ENCODE peak calls at places on chromosomes 1 and 21, in six cellular contexts. One of them, this sample, is unnamed.
A peak's percentile ranks its signal among the peaks of the same experiment; 100 is the strongest.

GRCh38 chr1:27503033-27503432 is 13.1 kb upstream of the WASF2 start:
- DNase-seq in HL-60: no peak
- DNase-seq in activated CD8-positive, alpha-beta T cell treated with anti-CD3 and anti-CD28 coated beads, Interleukin-2, amount 10 ng/mL, durations not matched to agents 7 days and 5 days: no peak
- DNase-seq in heart right ventricle: no peak
- DNase-seq in activated T-helper 1 cell treated with anti-CD3 and anti-CD28 coated beads, Interleukin-12 subunit alpha, Interleukin-12 subunit beta, Interleukin-2, Interleukin-4 antibody, amounts not matched to agents 30 ng/mL and 10 ng/mL and 1 ng/mL, durations not matched to agents 14 hours and 24 hours and 36 hours: no peak
- DNase-seq in stimulated activated CD4-positive, alpha-beta T cell treated with anti-CD3 and anti-CD28 coated beads, Interleukin-1b, Interleukin-23, amount 100 ng/mL, for 1 hour: no peak
- DNase-seq in this sample: no peak

GRCh38 chr1:77888071-77888428 is 374 bp upstream of the NEXN start:
- DNase-seq in HL-60: no peak
- DNase-seq in activated CD8-positive, alpha-beta T cell treated with anti-CD3 and anti-CD28 coated beads, Interleukin-2, amount 10 ng/mL, durations not matched to agents 7 days and 5 days: no peak
- DNase-seq in heart right ventricle: no peak
- DNase-seq in activated T-helper 1 cell treated with anti-CD3 and anti-CD28 coated beads, Interleukin-12 subunit alpha, Interleukin-12 subunit beta, Interleukin-2, Interleukin-4 antibody, amounts not matched to agents 30 ng/mL and 10 ng/mL and 1 ng/mL, durations not matched to agents 14 hours and 24 hours and 36 hours: no peak
- DNase-seq in stimulated activated CD4-positive, alpha-beta T cell treated with anti-CD3 and anti-CD28 coated beads, Interleukin-1b, Interleukin-23, amount 100 ng/mL, for 1 hour: no peak
- DNase-seq in this sample: no peak

GRCh38 chr1:93021539-93022134 is 57.4 kb upstream of the MTF2 start:
- DNase-seq in HL-60: no peak
- DNase-seq in activated CD8-positive, alpha-beta T cell treated with anti-CD3 and anti-CD28 coated beads, Interleukin-2, amount 10 ng/mL, durations not matched to agents 7 days and 5 days: peak; percentile 31
- DNase-seq in heart right ventricle: no peak
- DNase-seq in activated T-helper 1 cell treated with anti-CD3 and anti-CD28 coated beads, Interleukin-12 subunit alpha, Interleukin-12 subunit beta, Interleukin-2, Interleukin-4 antibody, amounts not matched to agents 30 ng/mL and 10 ng/mL and 1 ng/mL, durations not matched to agents 14 hours and 24 hours and 36 hours: no peak
- DNase-seq in stimulated activated CD4-positive, alpha-beta T cell treated with anti-CD3 and anti-CD28 coated beads, Interleukin-1b, Interleukin-23, amount 100 ng/mL, for 1 hour: no peak
- DNase-seq in this sample: no peak

GRCh38 chr1:59223943-59224639 is 72.8 kb upstream of the FGGY start:
- DNase-seq in HL-60: no peak
- DNase-seq in activated CD8-positive, alpha-beta T cell treated with anti-CD3 and anti-CD28 coated beads, Interleukin-2, amount 10 ng/mL, durations not matched to agents 7 days and 5 days: no peak
- DNase-seq in heart right ventricle: no peak
- DNase-seq in activated T-helper 1 cell treated with anti-CD3 and anti-CD28 coated beads, Interleukin-12 subunit alpha, Interleukin-12 subunit beta, Interleukin-2, Interleukin-4 antibody, amounts not matched to agents 30 ng/mL and 10 ng/mL and 1 ng/mL, durations not matched to agents 14 hours and 24 hours and 36 hours: no peak
- DNase-seq in stimulated activated CD4-positive, alpha-beta T cell treated with anti-CD3 and anti-CD28 coated beads, Interleukin-1b, Interleukin-23, amount 100 ng/mL, for 1 hour: no peak
- DNase-seq in this sample: no peak

GRCh38 chr21:42028754-42029385 is 18.7 kb upstream of the ZBTB21 start:
- DNase-seq in HL-60: no peak
- DNase-seq in activated CD8-positive, alpha-beta T cell treated with anti-CD3 and anti-CD28 coated beads, Interleukin-2, amount 10 ng/mL, durations not matched to agents 7 days and 5 days: no peak
- DNase-seq in heart right ventricle: no peak
- DNase-seq in activated T-helper 1 cell treated with anti-CD3 and anti-CD28 coated beads, Interleukin-12 subunit alpha, Interleukin-12 subunit beta, Interleukin-2, Interleukin-4 antibody, amounts not matched to agents 30 ng/mL and 10 ng/mL and 1 ng/mL, durations not matched to agents 14 hours and 24 hours and 36 hours: no peak
- DNase-seq in stimulated activated CD4-positive, alpha-beta T cell treated with anti-CD3 and anti-CD28 coated beads, Interleukin-1b, Interleukin-23, amount 100 ng/mL, for 1 hour: no peak
- DNase-seq in this sample: no peak

GRCh38 chr1:9626201-9626608 is 25.3 kb upstream of the PIK3CD start:
- DNase-seq in HL-60: no peak
- DNase-seq in activated CD8-positive, alpha-beta T cell treated with anti-CD3 and anti-CD28 coated beads, Interleukin-2, amount 10 ng/mL, durations not matched to agents 7 days and 5 days: peak; percentile 41
- DNase-seq in heart right ventricle: no peak
- DNase-seq in activated T-helper 1 cell treated with anti-CD3 and anti-CD28 coated beads, Interleukin-12 subunit alpha, Interleukin-12 subunit beta, Interleukin-2, Interleukin-4 antibody, amounts not matched to agents 30 ng/mL and 10 ng/mL and 1 ng/mL, durations not matched to agents 14 hours and 24 hours and 36 hours: peak; percentile 37
- DNase-seq in stimulated activated CD4-positive, alpha-beta T cell treated with anti-CD3 and anti-CD28 coated beads, Interleukin-1b, Interleukin-23, amount 100 ng/mL, for 1 hour: no peak
- DNase-seq in this sample: peak; percentile 67

GRCh38 chr1:93616996-93617669 is 64.5 kb downstream of the BCAR3 start:
- DNase-seq in HL-60: no peak
- DNase-seq in activated CD8-positive, alpha-beta T cell treated with anti-CD3 and anti-CD28 coated beads, Interleukin-2, amount 10 ng/mL, durations not matched to agents 7 days and 5 days: no peak
- DNase-seq in heart right ventricle: peak; percentile 39
- DNase-seq in activated T-helper 1 cell treated with anti-CD3 and anti-CD28 coated beads, Interleukin-12 subunit alpha, Interleukin-12 subunit beta, Interleukin-2, Interleukin-4 antibody, amounts not matched to agents 30 ng/mL and 10 ng/mL and 1 ng/mL, durations not matched to agents 14 hours and 24 hours and 36 hours: no peak
- DNase-seq in stimulated activated CD4-positive, alpha-beta T cell treated with anti-CD3 and anti-CD28 coated beads, Interleukin-1b, Interleukin-23, amount 100 ng/mL, for 1 hour: no peak
- DNase-seq in this sample: no peak

GRCh38 chr1:28886731-28887417 is 27.5 kb upstream of the EPB41 start:
- DNase-seq in HL-60: peak; percentile 84
- DNase-seq in activated CD8-positive, alpha-beta T cell treated with anti-CD3 and anti-CD28 coated beads, Interleukin-2, amount 10 ng/mL, durations not matched to agents 7 days and 5 days: peak; percentile 92
- DNase-seq in heart right ventricle: peak; percentile 86
- DNase-seq in activated T-helper 1 cell treated with anti-CD3 and anti-CD28 coated beads, Interleukin-12 subunit alpha, Interleukin-12 subunit beta, Interleukin-2, Interleukin-4 antibody, amounts not matched to agents 30 ng/mL and 10 ng/mL and 1 ng/mL, durations not matched to agents 14 hours and 24 hours and 36 hours: peak; percentile 91
- DNase-seq in stimulated activated CD4-positive, alpha-beta T cell treated with anti-CD3 and anti-CD28 coated beads, Interleukin-1b, Interleukin-23, amount 100 ng/mL, for 1 hour: peak; percentile 93
- DNase-seq in this sample: peak; percentile 97

GRCh38 chr1:170285027-170285426 is 139.3 kb downstream of the NTMT2 start:
- DNase-seq in HL-60: no peak
- DNase-seq in activated CD8-positive, alpha-beta T cell treated with anti-CD3 and anti-CD28 coated beads, Interleukin-2, amount 10 ng/mL, durations not matched to agents 7 days and 5 days: no peak
- DNase-seq in heart right ventricle: no peak
- DNase-seq in activated T-helper 1 cell treated with anti-CD3 and anti-CD28 coated beads, Interleukin-12 subunit alpha, Interleukin-12 subunit beta, Interleukin-2, Interleukin-4 antibody, amounts not matched to agents 30 ng/mL and 10 ng/mL and 1 ng/mL, durations not matched to agents 14 hours and 24 hours and 36 hours: no peak
- DNase-seq in stimulated activated CD4-positive, alpha-beta T cell treated with anti-CD3 and anti-CD28 coated beads, Interleukin-1b, Interleukin-23, amount 100 ng/mL, for 1 hour: no peak
- DNase-seq in this sample: no peak

GRCh38 chr1:201396859-201397464 is 2.2 kb downstream of the LAD1 start:
- DNase-seq in HL-60: no peak
- DNase-seq in activated CD8-positive, alpha-beta T cell treated with anti-CD3 and anti-CD28 coated beads, Interleukin-2, amount 10 ng/mL, durations not matched to agents 7 days and 5 days: no peak
- DNase-seq in heart right ventricle: no peak
- DNase-seq in activated T-helper 1 cell treated with anti-CD3 and anti-CD28 coated beads, Interleukin-12 subunit alpha, Interleukin-12 subunit beta, Interleukin-2, Interleukin-4 antibody, amounts not matched to agents 30 ng/mL and 10 ng/mL and 1 ng/mL, durations not matched to agents 14 hours and 24 hours and 36 hours: no peak
- DNase-seq in stimulated activated CD4-positive, alpha-beta T cell treated with anti-CD3 and anti-CD28 coated beads, Interleukin-1b, Interleukin-23, amount 100 ng/mL, for 1 hour: no peak
- DNase-seq in this sample: no peak

GRCh38 chr1:178254433-178254832 is 160.5 kb downstream of the RASAL2 start:
- DNase-seq in HL-60: no peak
- DNase-seq in activated CD8-positive, alpha-beta T cell treated with anti-CD3 and anti-CD28 coated beads, Interleukin-2, amount 10 ng/mL, durations not matched to agents 7 days and 5 days: no peak
- DNase-seq in heart right ventricle: no peak
- DNase-seq in activated T-helper 1 cell treated with anti-CD3 and anti-CD28 coated beads, Interleukin-12 subunit alpha, Interleukin-12 subunit beta, Interleukin-2, Interleukin-4 antibody, amounts not matched to agents 30 ng/mL and 10 ng/mL and 1 ng/mL, durations not matched to agents 14 hours and 24 hours and 36 hours: no peak
- DNase-seq in stimulated activated CD4-positive, alpha-beta T cell treated with anti-CD3 and anti-CD28 coated beads, Interleukin-1b, Interleukin-23, amount 100 ng/mL, for 1 hour: no peak
- DNase-seq in this sample: no peak

GRCh38 chr1:26153966-26154572 is 4.8 kb upstream of the FAM110D start:
- DNase-seq in HL-60: no peak
- DNase-seq in activated CD8-positive, alpha-beta T cell treated with anti-CD3 and anti-CD28 coated beads, Interleukin-2, amount 10 ng/mL, durations not matched to agents 7 days and 5 days: no peak
- DNase-seq in heart right ventricle: no peak
- DNase-seq in activated T-helper 1 cell treated with anti-CD3 and anti-CD28 coated beads, Interleukin-12 subunit alpha, Interleukin-12 subunit beta, Interleukin-2, Interleukin-4 antibody, amounts not matched to agents 30 ng/mL and 10 ng/mL and 1 ng/mL, durations not matched to agents 14 hours and 24 hours and 36 hours: no peak
- DNase-seq in stimulated activated CD4-positive, alpha-beta T cell treated with anti-CD3 and anti-CD28 coated beads, Interleukin-1b, Interleukin-23, amount 100 ng/mL, for 1 hour: no peak
- DNase-seq in this sample: no peak

GRCh38 chr21:35266546-35266945 is 217.4 kb upstream of the RUNX1 start:
- DNase-seq in HL-60: no peak
- DNase-seq in activated CD8-positive, alpha-beta T cell treated with anti-CD3 and anti-CD28 coated beads, Interleukin-2, amount 10 ng/mL, durations not matched to agents 7 days and 5 days: no peak
- DNase-seq in heart right ventricle: no peak
- DNase-seq in activated T-helper 1 cell treated with anti-CD3 and anti-CD28 coated beads, Interleukin-12 subunit alpha, Interleukin-12 subunit beta, Interleukin-2, Interleukin-4 antibody, amounts not matched to agents 30 ng/mL and 10 ng/mL and 1 ng/mL, durations not matched to agents 14 hours and 24 hours and 36 hours: no peak
- DNase-seq in stimulated activated CD4-positive, alpha-beta T cell treated with anti-CD3 and anti-CD28 coated beads, Interleukin-1b, Interleukin-23, amount 100 ng/mL, for 1 hour: no peak
- DNase-seq in this sample: no peak

GRCh38 chr1:100671604-100672003 is 47.9 kb upstream of the VCAM1 start:
- DNase-seq in HL-60: no peak
- DNase-seq in activated CD8-positive, alpha-beta T cell treated with anti-CD3 and anti-CD28 coated beads, Interleukin-2, amount 10 ng/mL, durations not matched to agents 7 days and 5 days: no peak
- DNase-seq in heart right ventricle: no peak
- DNase-seq in activated T-helper 1 cell treated with anti-CD3 and anti-CD28 coated beads, Interleukin-12 subunit alpha, Interleukin-12 subunit beta, Interleukin-2, Interleukin-4 antibody, amounts not matched to agents 30 ng/mL and 10 ng/mL and 1 ng/mL, durations not matched to agents 14 hours and 24 hours and 36 hours: no peak
- DNase-seq in stimulated activated CD4-positive, alpha-beta T cell treated with anti-CD3 and anti-CD28 coated beads, Interleukin-1b, Interleukin-23, amount 100 ng/mL, for 1 hour: no peak
- DNase-seq in this sample: no peak

GRCh38 chr1:47791879-47792608 is 205.1 kb downstream of the TRABD2B start:
- DNase-seq in HL-60: no peak
- DNase-seq in activated CD8-positive, alpha-beta T cell treated with anti-CD3 and anti-CD28 coated beads, Interleukin-2, amount 10 ng/mL, durations not matched to agents 7 days and 5 days: no peak
- DNase-seq in heart right ventricle: no peak
- DNase-seq in activated T-helper 1 cell treated with anti-CD3 and anti-CD28 coated beads, Interleukin-12 subunit alpha, Interleukin-12 subunit beta, Interleukin-2, Interleukin-4 antibody, amounts not matched to agents 30 ng/mL and 10 ng/mL and 1 ng/mL, durations not matched to agents 14 hours and 24 hours and 36 hours: no peak
- DNase-seq in stimulated activated CD4-positive, alpha-beta T cell treated with anti-CD3 and anti-CD28 coated beads, Interleukin-1b, Interleukin-23, amount 100 ng/mL, for 1 hour: no peak
- DNase-seq in this sample: no peak

GRCh38 chr1:78651247-78651646 is 1.6 kb downstream of the IFI44 start:
- DNase-seq in HL-60: no peak
- DNase-seq in activated CD8-positive, alpha-beta T cell treated with anti-CD3 and anti-CD28 coated beads, Interleukin-2, amount 10 ng/mL, durations not matched to agents 7 days and 5 days: peak; percentile 35
- DNase-seq in heart right ventricle: no peak
- DNase-seq in activated T-helper 1 cell treated with anti-CD3 and anti-CD28 coated beads, Interleukin-12 subunit alpha, Interleukin-12 subunit beta, Interleukin-2, Interleukin-4 antibody, amounts not matched to agents 30 ng/mL and 10 ng/mL and 1 ng/mL, durations not matched to agents 14 hours and 24 hours and 36 hours: no peak
- DNase-seq in stimulated activated CD4-positive, alpha-beta T cell treated with anti-CD3 and anti-CD28 coated beads, Interleukin-1b, Interleukin-23, amount 100 ng/mL, for 1 hour: no peak
- DNase-seq in this sample: no peak

GRCh38 chr1:197180252-197180878 is 33.9 kb upstream of the ASPM start:
- DNase-seq in HL-60: no peak
- DNase-seq in activated CD8-positive, alpha-beta T cell treated with anti-CD3 and anti-CD28 coated beads, Interleukin-2, amount 10 ng/mL, durations not matched to agents 7 days and 5 days: no peak
- DNase-seq in heart right ventricle: no peak
- DNase-seq in activated T-helper 1 cell treated with anti-CD3 and anti-CD28 coated beads, Interleukin-12 subunit alpha, Interleukin-12 subunit beta, Interleukin-2, Interleukin-4 antibody, amounts not matched to agents 30 ng/mL and 10 ng/mL and 1 ng/mL, durations not matched to agents 14 hours and 24 hours and 36 hours: no peak
- DNase-seq in stimulated activated CD4-positive, alpha-beta T cell treated with anti-CD3 and anti-CD28 coated beads, Interleukin-1b, Interleukin-23, amount 100 ng/mL, for 1 hour: no peak
- DNase-seq in this sample: no peak

GRCh38 chr21:45258476-45258875 is 29.2 kb downstream of the POFUT2 start:
- DNase-seq in HL-60: no peak
- DNase-seq in activated CD8-positive, alpha-beta T cell treated with anti-CD3 and anti-CD28 coated beads, Interleukin-2, amount 10 ng/mL, durations not matched to agents 7 days and 5 days: no peak
- DNase-seq in heart right ventricle: no peak
- DNase-seq in activated T-helper 1 cell treated with anti-CD3 and anti-CD28 coated beads, Interleukin-12 subunit alpha, Interleukin-12 subunit beta, Interleukin-2, Interleukin-4 antibody, amounts not matched to agents 30 ng/mL and 10 ng/mL and 1 ng/mL, durations not matched to agents 14 hours and 24 hours and 36 hours: no peak
- DNase-seq in stimulated activated CD4-positive, alpha-beta T cell treated with anti-CD3 and anti-CD28 coated beads, Interleukin-1b, Interleukin-23, amount 100 ng/mL, for 1 hour: no peak
- DNase-seq in this sample: no peak

GRCh38 chr1:199447906-199448305 is 579.6 kb upstream of the NR5A2 start:
- DNase-seq in HL-60: no peak
- DNase-seq in activated CD8-positive, alpha-beta T cell treated with anti-CD3 and anti-CD28 coated beads, Interleukin-2, amount 10 ng/mL, durations not matched to agents 7 days and 5 days: no peak
- DNase-seq in heart right ventricle: no peak
- DNase-seq in activated T-helper 1 cell treated with anti-CD3 and anti-CD28 coated beads, Interleukin-12 subunit alpha, Interleukin-12 subunit beta, Interleukin-2, Interleukin-4 antibody, amounts not matched to agents 30 ng/mL and 10 ng/mL and 1 ng/mL, durations not matched to agents 14 hours and 24 hours and 36 hours: no peak
- DNase-seq in stimulated activated CD4-positive, alpha-beta T cell treated with anti-CD3 and anti-CD28 coated beads, Interleukin-1b, Interleukin-23, amount 100 ng/mL, for 1 hour: no peak
- DNase-seq in this sample: no peak

GRCh38 chr1:111615874-111616715 is 3.5 kb upstream of the RAP1A start:
- DNase-seq in HL-60: no peak
- DNase-seq in activated CD8-positive, alpha-beta T cell treated with anti-CD3 and anti-CD28 coated beads, Interleukin-2, amount 10 ng/mL, durations not matched to agents 7 days and 5 days: peak; percentile 63
- DNase-seq in heart right ventricle: no peak
- DNase-seq in activated T-helper 1 cell treated with anti-CD3 and anti-CD28 coated beads, Interleukin-12 subunit alpha, Interleukin-12 subunit beta, Interleukin-2, Interleukin-4 antibody, amounts not matched to agents 30 ng/mL and 10 ng/mL and 1 ng/mL, durations not matched to agents 14 hours and 24 hours and 36 hours: peak; percentile 68
- DNase-seq in stimulated activated CD4-positive, alpha-beta T cell treated with anti-CD3 and anti-CD28 coated beads, Interleukin-1b, Interleukin-23, amount 100 ng/mL, for 1 hour: peak; percentile 26
- DNase-seq in this sample: peak; percentile 56

GRCh38 chr1:164794310-164794709 is 235.3 kb downstream of the PBX1 start:
- DNase-seq in HL-60: no peak
- DNase-seq in activated CD8-positive, alpha-beta T cell treated with anti-CD3 and anti-CD28 coated beads, Interleukin-2, amount 10 ng/mL, durations not matched to agents 7 days and 5 days: no peak
- DNase-seq in heart right ventricle: no peak
- DNase-seq in activated T-helper 1 cell treated with anti-CD3 and anti-CD28 coated beads, Interleukin-12 subunit alpha, Interleukin-12 subunit beta, Interleukin-2, Interleukin-4 antibody, amounts not matched to agents 30 ng/mL and 10 ng/mL and 1 ng/mL, durations not matched to agents 14 hours and 24 hours and 36 hours: no peak
- DNase-seq in stimulated activated CD4-positive, alpha-beta T cell treated with anti-CD3 and anti-CD28 coated beads, Interleukin-1b, Interleukin-23, amount 100 ng/mL, for 1 hour: no peak
- DNase-seq in this sample: no peak

GRCh38 chr1:76302711-76303347 is 228.3 kb downstream of the ST6GALNAC3 start:
- DNase-seq in HL-60: no peak
- DNase-seq in activated CD8-positive, alpha-beta T cell treated with anti-CD3 and anti-CD28 coated beads, Interleukin-2, amount 10 ng/mL, durations not matched to agents 7 days and 5 days: no peak
- DNase-seq in heart right ventricle: no peak
- DNase-seq in activated T-helper 1 cell treated with anti-CD3 and anti-CD28 coated beads, Interleukin-12 subunit alpha, Interleukin-12 subunit beta, Interleukin-2, Interleukin-4 antibody, amounts not matched to agents 30 ng/mL and 10 ng/mL and 1 ng/mL, durations not matched to agents 14 hours and 24 hours and 36 hours: no peak
- DNase-seq in stimulated activated CD4-positive, alpha-beta T cell treated with anti-CD3 and anti-CD28 coated beads, Interleukin-1b, Interleukin-23, amount 100 ng/mL, for 1 hour: no peak
- DNase-seq in this sample: no peak

GRCh38 chr1:12615166-12615915 is 2.7 kb downstream of the DHRS3 start:
- DNase-seq in HL-60: no peak
- DNase-seq in activated CD8-positive, alpha-beta T cell treated with anti-CD3 and anti-CD28 coated beads, Interleukin-2, amount 10 ng/mL, durations not matched to agents 7 days and 5 days: no peak
- DNase-seq in heart right ventricle: no peak
- DNase-seq in activated T-helper 1 cell treated with anti-CD3 and anti-CD28 coated beads, Interleukin-12 subunit alpha, Interleukin-12 subunit beta, Interleukin-2, Interleukin-4 antibody, amounts not matched to agents 30 ng/mL and 10 ng/mL and 1 ng/mL, durations not matched to agents 14 hours and 24 hours and 36 hours: no peak
- DNase-seq in stimulated activated CD4-positive, alpha-beta T cell treated with anti-CD3 and anti-CD28 coated beads, Interleukin-1b, Interleukin-23, amount 100 ng/mL, for 1 hour: no peak
- DNase-seq in this sample: no peak

GRCh38 chr1:162178432-162178831 is 108.9 kb downstream of the NOS1AP start:
- DNase-seq in HL-60: no peak
- DNase-seq in activated CD8-positive, alpha-beta T cell treated with anti-CD3 and anti-CD28 coated beads, Interleukin-2, amount 10 ng/mL, durations not matched to agents 7 days and 5 days: no peak
- DNase-seq in heart right ventricle: no peak
- DNase-seq in activated T-helper 1 cell treated with anti-CD3 and anti-CD28 coated beads, Interleukin-12 subunit alpha, Interleukin-12 subunit beta, Interleukin-2, Interleukin-4 antibody, amounts not matched to agents 30 ng/mL and 10 ng/mL and 1 ng/mL, durations not matched to agents 14 hours and 24 hours and 36 hours: no peak
- DNase-seq in stimulated activated CD4-positive, alpha-beta T cell treated with anti-CD3 and anti-CD28 coated beads, Interleukin-1b, Interleukin-23, amount 100 ng/mL, for 1 hour: no peak
- DNase-seq in this sample: no peak

GRCh38 chr1:7971024-7971423 is 9.5 kb downstream of the PARK7 start:
- DNase-seq in HL-60: no peak
- DNase-seq in activated CD8-positive, alpha-beta T cell treated with anti-CD3 and anti-CD28 coated beads, Interleukin-2, amount 10 ng/mL, durations not matched to agents 7 days and 5 days: no peak
- DNase-seq in heart right ventricle: no peak
- DNase-seq in activated T-helper 1 cell treated with anti-CD3 and anti-CD28 coated beads, Interleukin-12 subunit alpha, Interleukin-12 subunit beta, Interleukin-2, Interleukin-4 antibody, amounts not matched to agents 30 ng/mL and 10 ng/mL and 1 ng/mL, durations not matched to agents 14 hours and 24 hours and 36 hours: no peak
- DNase-seq in stimulated activated CD4-positive, alpha-beta T cell treated with anti-CD3 and anti-CD28 coated beads, Interleukin-1b, Interleukin-23, amount 100 ng/mL, for 1 hour: no peak
- DNase-seq in this sample: no peak

GRCh38 chr21:31922881-31923280 is 50.1 kb downstream of the HUNK start:
- DNase-seq in HL-60: no peak
- DNase-seq in activated CD8-positive, alpha-beta T cell treated with anti-CD3 and anti-CD28 coated beads, Interleukin-2, amount 10 ng/mL, durations not matched to agents 7 days and 5 days: no peak
- DNase-seq in heart right ventricle: no peak
- DNase-seq in activated T-helper 1 cell treated with anti-CD3 and anti-CD28 coated beads, Interleukin-12 subunit alpha, Interleukin-12 subunit beta, Interleukin-2, Interleukin-4 antibody, amounts not matched to agents 30 ng/mL and 10 ng/mL and 1 ng/mL, durations not matched to agents 14 hours and 24 hours and 36 hours: no peak
- DNase-seq in stimulated activated CD4-positive, alpha-beta T cell treated with anti-CD3 and anti-CD28 coated beads, Interleukin-1b, Interleukin-23, amount 100 ng/mL, for 1 hour: no peak
- DNase-seq in this sample: no peak

GRCh38 chr1:58903450-58904298 is 119.8 kb upstream of the JUN start:
- DNase-seq in HL-60: no peak
- DNase-seq in activated CD8-positive, alpha-beta T cell treated with anti-CD3 and anti-CD28 coated beads, Interleukin-2, amount 10 ng/mL, durations not matched to agents 7 days and 5 days: peak; percentile 86
- DNase-seq in heart right ventricle: peak; percentile 96
- DNase-seq in activated T-helper 1 cell treated with anti-CD3 and anti-CD28 coated beads, Interleukin-12 subunit alpha, Interleukin-12 subunit beta, Interleukin-2, Interleukin-4 antibody, amounts not matched to agents 30 ng/mL and 10 ng/mL and 1 ng/mL, durations not matched to agents 14 hours and 24 hours and 36 hours: peak; percentile 81
- DNase-seq in stimulated activated CD4-positive, alpha-beta T cell treated with anti-CD3 and anti-CD28 coated beads, Interleukin-1b, Interleukin-23, amount 100 ng/mL, for 1 hour: peak; percentile 65
- DNase-seq in this sample: peak; percentile 42

GRCh38 chr21:45152265-45152746 is 77.9 kb downstream of the ADARB1 start:
- DNase-seq in HL-60: peak; percentile 68
- DNase-seq in activated CD8-positive, alpha-beta T cell treated with anti-CD3 and anti-CD28 coated beads, Interleukin-2, amount 10 ng/mL, durations not matched to agents 7 days and 5 days: peak; percentile 88
- DNase-seq in heart right ventricle: no peak
- DNase-seq in activated T-helper 1 cell treated with anti-CD3 and anti-CD28 coated beads, Interleukin-12 subunit alpha, Interleukin-12 subunit beta, Interleukin-2, Interleukin-4 antibody, amounts not matched to agents 30 ng/mL and 10 ng/mL and 1 ng/mL, durations not matched to agents 14 hours and 24 hours and 36 hours: peak; percentile 61
- DNase-seq in stimulated activated CD4-positive, alpha-beta T cell treated with anti-CD3 and anti-CD28 coated beads, Interleukin-1b, Interleukin-23, amount 100 ng/mL, for 1 hour: peak; percentile 38
- DNase-seq in this sample: peak; percentile 52

GRCh38 chr1:50471967-50472366 is 48.7 kb upstream of the DMRTA2 start:
- DNase-seq in HL-60: no peak
- DNase-seq in activated CD8-positive, alpha-beta T cell treated with anti-CD3 and anti-CD28 coated beads, Interleukin-2, amount 10 ng/mL, durations not matched to agents 7 days and 5 days: no peak
- DNase-seq in heart right ventricle: no peak
- DNase-seq in activated T-helper 1 cell treated with anti-CD3 and anti-CD28 coated beads, Interleukin-12 subunit alpha, Interleukin-12 subunit beta, Interleukin-2, Interleukin-4 antibody, amounts not matched to agents 30 ng/mL and 10 ng/mL and 1 ng/mL, durations not matched to agents 14 hours and 24 hours and 36 hours: no peak
- DNase-seq in stimulated activated CD4-positive, alpha-beta T cell treated with anti-CD3 and anti-CD28 coated beads, Interleukin-1b, Interleukin-23, amount 100 ng/mL, for 1 hour: no peak
- DNase-seq in this sample: no peak

GRCh38 chr1:23585321-23586022 is 26.2 kb upstream of the ID3 start:
- DNase-seq in HL-60: peak; percentile 35
- DNase-seq in activated CD8-positive, alpha-beta T cell treated with anti-CD3 and anti-CD28 coated beads, Interleukin-2, amount 10 ng/mL, durations not matched to agents 7 days and 5 days: no peak
- DNase-seq in heart right ventricle: no peak
- DNase-seq in activated T-helper 1 cell treated with anti-CD3 and anti-CD28 coated beads, Interleukin-12 subunit alpha, Interleukin-12 subunit beta, Interleukin-2, Interleukin-4 antibody, amounts not matched to agents 30 ng/mL and 10 ng/mL and 1 ng/mL, durations not matched to agents 14 hours and 24 hours and 36 hours: no peak
- DNase-seq in stimulated activated CD4-positive, alpha-beta T cell treated with anti-CD3 and anti-CD28 coated beads, Interleukin-1b, Interleukin-23, amount 100 ng/mL, for 1 hour: no peak
- DNase-seq in this sample: no peak

GRCh38 chr1:164058192-164058591 is 500.8 kb upstream of the PBX1 start:
- DNase-seq in HL-60: no peak
- DNase-seq in activated CD8-positive, alpha-beta T cell treated with anti-CD3 and anti-CD28 coated beads, Interleukin-2, amount 10 ng/mL, durations not matched to agents 7 days and 5 days: no peak
- DNase-seq in heart right ventricle: no peak
- DNase-seq in activated T-helper 1 cell treated with anti-CD3 and anti-CD28 coated beads, Interleukin-12 subunit alpha, Interleukin-12 subunit beta, Interleukin-2, Interleukin-4 antibody, amounts not matched to agents 30 ng/mL and 10 ng/mL and 1 ng/mL, durations not matched to agents 14 hours and 24 hours and 36 hours: no peak
- DNase-seq in stimulated activated CD4-positive, alpha-beta T cell treated with anti-CD3 and anti-CD28 coated beads, Interleukin-1b, Interleukin-23, amount 100 ng/mL, for 1 hour: no peak
- DNase-seq in this sample: no peak

GRCh38 chr1:10708807-10709523 is 87.5 kb downstream of the CASZ1 start:
- DNase-seq in HL-60: no peak
- DNase-seq in activated CD8-positive, alpha-beta T cell treated with anti-CD3 and anti-CD28 coated beads, Interleukin-2, amount 10 ng/mL, durations not matched to agents 7 days and 5 days: no peak
- DNase-seq in heart right ventricle: no peak
- DNase-seq in activated T-helper 1 cell treated with anti-CD3 and anti-CD28 coated beads, Interleukin-12 subunit alpha, Interleukin-12 subunit beta, Interleukin-2, Interleukin-4 antibody, amounts not matched to agents 30 ng/mL and 10 ng/mL and 1 ng/mL, durations not matched to agents 14 hours and 24 hours and 36 hours: no peak
- DNase-seq in stimulated activated CD4-positive, alpha-beta T cell treated with anti-CD3 and anti-CD28 coated beads, Interleukin-1b, Interleukin-23, amount 100 ng/mL, for 1 hour: no peak
- DNase-seq in this sample: no peak

GRCh38 chr1:92961131-92961895 is at the start of gene DIPK1A:
- DNase-seq in HL-60: peak; percentile 23
- DNase-seq in activated CD8-positive, alpha-beta T cell treated with anti-CD3 and anti-CD28 coated beads, Interleukin-2, amount 10 ng/mL, durations not matched to agents 7 days and 5 days: peak; percentile 87
- DNase-seq in heart right ventricle: peak; percentile 81
- DNase-seq in activated T-helper 1 cell treated with anti-CD3 and anti-CD28 coated beads, Interleukin-12 subunit alpha, Interleukin-12 subunit beta, Interleukin-2, Interleukin-4 antibody, amounts not matched to agents 30 ng/mL and 10 ng/mL and 1 ng/mL, durations not matched to agents 14 hours and 24 hours and 36 hours: peak; percentile 72
- DNase-seq in stimulated activated CD4-positive, alpha-beta T cell treated with anti-CD3 and anti-CD28 coated beads, Interleukin-1b, Interleukin-23, amount 100 ng/mL, for 1 hour: peak; percentile 46
- DNase-seq in this sample: peak; percentile 78

GRCh38 chr21:45219517-45219916 is 68.2 kb downstream of the POFUT2 start:
- DNase-seq in HL-60: no peak
- DNase-seq in activated CD8-positive, alpha-beta T cell treated with anti-CD3 and anti-CD28 coated beads, Interleukin-2, amount 10 ng/mL, durations not matched to agents 7 days and 5 days: no peak
- DNase-seq in heart right ventricle: no peak
- DNase-seq in activated T-helper 1 cell treated with anti-CD3 and anti-CD28 coated beads, Interleukin-12 subunit alpha, Interleukin-12 subunit beta, Interleukin-2, Interleukin-4 antibody, amounts not matched to agents 30 ng/mL and 10 ng/mL and 1 ng/mL, durations not matched to agents 14 hours and 24 hours and 36 hours: no peak
- DNase-seq in stimulated activated CD4-positive, alpha-beta T cell treated with anti-CD3 and anti-CD28 coated beads, Interleukin-1b, Interleukin-23, amount 100 ng/mL, for 1 hour: no peak
- DNase-seq in this sample: no peak

This sample was measured in memory B cell.